ENCODE peak calls at places on chromosomes 1 and 21, in five cellular contexts. G, X, U, Z and W are unnamed samples.

GRCh38 chr21:43975469-43976098 is 36.5 kb upstream of the TRAPPC10 start:
- DNase-seq in U (peak; percentile 19), Z (peak; percentile 85), X (peak; percentile 79), G (peak; percentile 76), W (peak; percentile 23)

GRCh38 chr1:85582687-85583354 is 2.3 kb downstream of the CCN1 start:
- DNase-seq in X (no peak), U (no peak), G (no peak), Z (no peak), W (no peak)

GRCh38 chr1:104182251-104182650 is 432.6 kb downstream of the AMY1C start:
- DNase-seq in X (no peak), G (no peak), U (no peak), Z (no peak), W (no peak)

GRCh38 chr1:13619909-13620308 is 36.3 kb downstream of the PDPN start:
- DNase-seq in G (no peak), Z (no peak), U (no peak), X (no peak), W (no peak)

GRCh38 chr1:241130881-241131280 is 226.1 kb downstream of the RGS7 start:
- DNase-seq in X (no peak), U (no peak), G (no peak), Z (no peak), W (no peak)

GRCh38 chr1:54220004-54220811 is 20.2 kb downstream of the MRPL37 start:
- DNase-seq in U (no peak), G (peak; percentile 65), X (peak; percentile 96), Z (peak; percentile 32), W (no peak)

GRCh38 chr1:40876891-40877290 is 14.7 kb upstream of the CITED4 start:
- DNase-seq in Z (no peak), X (no peak), U (no peak), G (no peak), W (no peak)

GRCh38 chr1:6922096-6922931 is 137.1 kb downstream of the CAMTA1 start:
- DNase-seq in G (no peak), Z (peak; percentile 32), X (peak; percentile 68), U (peak; percentile 61), W (peak; percentile 89)

GRCh38 chr1:147486876-147487656 is 54.2 kb upstream of the BCL9 start:
- DNase-seq in Z (no peak), U (no peak), G (no peak), X (no peak), W (no peak)

GRCh38 chr1:189658381-189658780 is 819.3 kb downstream of the BRINP3 start:
- DNase-seq in U (no peak), Z (no peak), X (no peak), G (no peak), W (no peak)

GRCh38 chr1:243974451-243975292 is 76.4 kb upstream of the ZBTB18 start:
- DNase-seq in Z (no peak), G (no peak), U (no peak), X (no peak), W (peak; percentile 26)

GRCh38 chr21:35075546-35075945 is 26.4 kb upstream of the RUNX1 start:
- DNase-seq in Z (no peak), U (no peak), X (peak; percentile 54), G (no peak), W (no peak)

GRCh38 chr1:158259117-158259516 is 4.9 kb downstream of the CD1A start:
- DNase-seq in X (no peak), G (no peak), Z (no peak), U (no peak), W (no peak)

GRCh38 chr21:42164064-42164789 is 54.7 kb upstream of the ABCG1 start:
- DNase-seq in U (no peak), X (peak; percentile 52), G (peak; percentile 61), Z (peak; percentile 88), W (no peak)
- TF ChIP-seq CTCF in U (peak; percentile 20), X (peak; percentile 46), G (peak; percentile 78), Z (peak; percentile 50), W (no peak)

GRCh38 chr1:25433389-25434186 is 2.9 kb downstream of the MACO1 start:
- DNase-seq in X (no peak), Z (no peak), U (no peak), G (no peak), W (no peak)
- H3K4me3 ChIP-seq in X (no peak overlapping the region), Z (no peak overlapping the region), U (no peak overlapping the region), G (peak overlapping the region; percentile 3), W (no peak overlapping the region)

DNA sequence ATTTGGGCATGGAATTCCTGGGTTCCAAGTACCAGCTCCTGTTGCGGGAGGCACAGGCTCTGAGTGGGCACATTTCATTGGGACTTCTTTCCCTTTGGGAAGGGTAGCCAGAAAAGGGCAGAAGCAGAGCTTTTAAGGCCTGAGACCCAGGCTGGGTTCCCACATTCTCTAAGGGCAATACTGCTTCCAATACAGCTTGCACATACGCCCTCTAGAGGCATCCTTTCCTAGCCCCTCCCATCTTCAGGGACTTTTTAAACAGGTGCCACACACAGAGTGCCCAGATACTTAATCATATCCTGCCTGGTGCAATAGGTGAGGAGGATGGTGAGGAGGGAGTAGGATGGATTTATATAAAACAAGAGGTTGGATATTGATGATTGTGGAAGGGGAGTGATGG is 5.7 kb downstream of the GPR88 start:
- DNase-seq in G (no peak), X (no peak), Z (no peak), U (no peak), W (no peak)
- TF ChIP-seq CTCF in G (no peak), X (peak; percentile 16), Z (no peak), U (peak; percentile 43), W (no peak)

DNA sequence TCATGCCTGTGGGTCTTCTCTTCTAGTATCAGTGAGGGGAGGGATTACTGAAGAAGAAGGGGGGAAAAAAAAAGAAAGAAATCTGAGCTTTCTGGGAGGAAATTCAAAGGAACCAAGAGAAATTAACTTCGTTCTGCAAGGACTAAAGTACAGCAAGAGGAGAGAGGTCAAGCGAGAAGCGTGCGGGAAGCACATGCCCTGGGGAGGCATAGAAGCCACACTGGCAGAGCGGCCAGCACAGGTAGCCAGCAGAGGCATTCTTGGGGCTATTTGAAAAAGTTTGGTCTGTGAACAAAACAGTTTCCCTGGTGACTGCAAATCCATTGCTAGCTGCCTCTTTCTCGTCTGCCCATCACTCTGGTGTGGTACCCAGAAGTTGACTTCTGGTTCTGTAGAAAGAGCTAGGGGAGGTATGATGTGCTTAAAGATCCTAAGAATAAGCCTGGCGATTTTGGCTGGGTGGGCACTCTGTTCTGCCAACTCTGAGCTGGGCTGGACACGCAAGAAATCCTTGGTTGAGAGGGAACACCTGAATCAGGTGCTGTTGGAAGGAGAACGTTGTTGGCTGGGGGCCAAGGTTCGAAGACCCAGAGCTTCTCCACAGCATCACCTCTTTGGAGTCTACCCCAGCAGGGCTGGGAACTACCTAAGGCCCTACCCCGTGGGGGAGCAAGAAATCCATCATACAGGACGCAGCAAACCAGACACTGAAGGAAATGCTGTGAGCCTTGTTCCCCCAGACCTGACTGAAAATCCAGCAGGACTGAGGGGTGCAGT is 93.1 kb downstream of the PAPPA2 start:
- DNase-seq in G (no peak), Z (no peak), X (no peak), U (no peak), W (no peak)
- H3K4me3 ChIP-seq in G (no peak overlapping the region), Z (no peak overlapping the region), X (no peak overlapping the region), U (no peak overlapping the region), W (no peak overlapping the region)

DNA sequence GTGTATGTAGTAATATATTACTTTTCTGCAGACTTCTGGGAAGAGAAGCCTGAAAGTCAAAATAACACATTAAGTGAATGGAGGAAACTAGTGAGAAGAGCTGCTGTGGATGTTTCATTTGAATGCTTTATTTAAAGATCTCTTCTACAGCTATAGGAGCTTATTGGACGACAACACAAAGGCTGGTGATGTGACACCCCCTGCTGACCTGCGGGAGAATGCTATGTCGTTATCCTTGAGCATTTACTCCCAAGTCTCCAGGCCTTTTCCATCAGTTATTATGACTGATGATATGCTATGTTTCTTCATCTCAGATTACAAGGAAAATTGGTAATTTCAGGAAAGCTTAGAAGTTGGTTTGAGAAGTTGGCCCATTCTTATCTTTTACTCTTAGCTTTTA is 22.3 kb upstream of the PLA2G4A start:
- DNase-seq in G (no peak), Z (no peak), U (peak; percentile 19), X (no peak), W (no peak)
- TF ChIP-seq CTCF in G (peak; percentile 41), Z (no peak), U (peak; percentile 41), X (no peak), W (no peak)

GRCh38 chr1:1355376-1355775 is 3.0 kb downstream of the MXRA8 start:
- DNase-seq in G (no peak), U (no peak), Z (no peak), X (peak; percentile 21), W (no peak)

GRCh38 chr1:1356796-1357401 is 1.5 kb downstream of the MXRA8 start:
- DNase-seq in G (no peak), U (no peak), X (peak; percentile 9), Z (no peak), W (no peak)

GRCh38 chr1:1357871-1358432 is 403 bp downstream of the MXRA8 start:
- DNase-seq in X (no peak), Z (no peak), U (no peak), G (no peak), W (no peak)

GRCh38 chr1:1354271-1355247 is 3.8 kb downstream of the MXRA8 start:
- DNase-seq in U (no peak), X (no peak), Z (no peak), G (no peak), W (no peak)

DNA sequence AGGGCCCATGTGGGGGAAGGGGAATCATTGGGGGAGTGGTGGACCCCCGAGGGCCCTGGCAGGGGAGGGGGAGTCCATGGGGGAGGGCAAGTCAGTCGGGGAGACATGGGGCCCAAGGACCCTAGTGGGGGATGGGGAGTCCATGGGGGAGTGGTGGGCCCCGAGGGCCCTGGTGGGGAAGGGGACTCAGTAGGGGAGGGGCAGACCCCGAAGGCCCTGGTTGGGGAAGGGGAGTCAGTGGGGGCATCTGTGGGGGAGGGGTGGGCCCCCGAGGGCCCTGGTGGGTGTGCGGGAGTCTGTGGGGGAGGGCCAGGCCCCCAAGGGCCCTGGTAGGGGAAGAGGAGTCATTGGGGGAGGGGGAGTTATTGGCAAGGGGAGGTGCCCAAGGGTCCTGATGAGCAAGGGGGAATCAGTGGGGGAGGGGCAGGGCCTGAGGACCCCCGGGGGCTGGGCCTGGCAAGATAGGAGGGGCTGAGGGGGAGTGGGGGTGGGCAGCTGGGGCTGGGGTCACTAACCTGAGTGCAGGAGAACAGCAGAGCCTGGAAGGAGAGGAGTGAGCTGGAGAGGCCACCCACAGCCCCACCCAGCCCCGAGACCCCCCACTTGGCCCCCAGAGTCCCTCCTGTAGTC is 2.1 kb downstream of the MXRA8 start:
- DNase-seq in G (no peak), X (peak; percentile 7), U (no peak), Z (no peak), W (no peak)
- H3K4me3 ChIP-seq in G (peak overlapping the region; percentile 69), X (no peak overlapping the region), U (peak overlapping the region; percentile 77), Z (peak overlapping the region; percentile 31), W (peak overlapping the region; percentile 87)

DNA sequence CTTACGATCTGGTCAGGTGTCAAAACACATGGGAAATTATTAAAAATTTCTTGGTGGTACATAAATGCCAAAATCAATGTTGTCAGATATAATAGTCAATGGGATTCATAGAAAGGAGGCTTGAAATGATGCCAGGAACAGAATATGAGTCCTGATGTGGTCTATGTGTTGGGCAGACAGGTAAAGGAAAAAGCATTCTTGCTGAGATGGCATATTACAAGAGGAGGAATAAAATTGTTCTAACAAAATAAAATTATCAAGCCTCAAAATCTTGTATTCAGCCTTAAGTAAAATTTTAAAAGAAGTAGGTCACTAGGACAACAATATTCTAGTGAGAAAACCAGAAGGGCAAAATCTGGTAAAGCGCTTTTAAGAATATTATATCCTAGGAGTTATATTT is 30.9 kb upstream of the EDEM3 start:
- DNase-seq in U (no peak), Z (no peak), X (no peak), G (no peak), W (no peak)
- TF ChIP-seq CTCF in U (no peak), Z (no peak), X (no peak), G (no peak), W (no peak)